ENCODE peak calls at places on chromosomes 11 and 22, in four cellular contexts. R, S, F and V are unnamed samples. For H3K27me3, the result is how much of the 10 kb centered on the place peaks cover.

GRCh38 chr11:19715373-19715772 is 2.7 kb downstream of the NAV2 start:
- DNase-seq in R (peak), S (no peak), F (no peak), V (no peak)

GRCh38 chr11:70146309-70146708 is 56.8 kb upstream of the FADD start:
- DNase-seq in R (no peak), S (no peak), F (no peak), V (no peak)

GRCh38 chr11:121459413-121460041 is 6.8 kb upstream of the SORL1-AS1 start:
- DNase-seq in R (no peak), S (no peak), F (no peak), V (no peak)

GRCh38 chr22:40024201-40025061 is 29.7 kb downstream of the FAM83F start:
- DNase-seq in R (peak), S (peak), F (peak), V (peak)

GRCh38 chr11:19191530-19192169 is 10.1 kb downstream of the CSRP3 start:
- DNase-seq in R (no peak), S (peak), F (no peak), V (no peak)

GRCh38 chr22:42635531-42635930 is 4.9 kb downstream of the ATP5MGL start:
- DNase-seq in R (peak), S (peak), F (no peak), V (no peak)

GRCh38 chr22:36950797-36951590 is 37.6 kb downstream of the CSF2RB start:
- DNase-seq in R (no peak), S (no peak), F (no peak), V (no peak)

GRCh38 chr22:28329582-28330073 is 350.0 kb downstream of the TTC28 start:
- DNase-seq in R (peak), S (no peak), F (no peak), V (no peak)

GRCh38 chr22:25551396-25551795 is 13.1 kb upstream of the GRK3 start:
- DNase-seq in R (no peak), S (no peak), F (no peak), V (no peak)

GRCh38 chr11:63620928-63621539 is 6.8 kb upstream of the PLAAT3 start:
- DNase-seq in R (no peak), S (no peak), F (no peak), V (no peak)

GRCh38 chr22:38075105-38075825 is 8.7 kb downstream of the SLC16A8 start:
- DNase-seq in R (no peak), S (no peak), F (peak), V (no peak)

GRCh38 chr11:578276-579035 is 2.2 kb downstream of the PHRF1 start:
- DNase-seq in R (no peak), S (no peak), F (no peak), V (no peak)

GRCh38 chr11:101509911-101510310 is 73.9 kb downstream of the TRPC6 start:
- DNase-seq in R (no peak), S (no peak), F (no peak), V (no peak)

GRCh38 chr22:29434288-29434687 is 4.1 kb upstream of the RFPL1 start:
- DNase-seq in R (no peak), S (no peak), F (no peak), V (no peak)

GRCh38 chr11:103863497-103863896 is 172.9 kb upstream of the DDI1 start:
- DNase-seq in R (peak), S (no peak), F (no peak), V (no peak)

GRCh38 chr22:41862530-41863266 is 29.8 kb downstream of the SREBF2 start:
- DNase-seq in R (peak), S (no peak), F (peak), V (no peak)

GRCh38 chr22:39456262-39457046 is at the start of gene MGAT3:
- DNase-seq in R (no peak), S (no peak), F (peak), V (no peak)

GRCh38 chr11:8047382-8047781 is 33.6 kb upstream of the TUB start:
- DNase-seq in R (no peak), S (no peak), F (peak), V (no peak)
- H3K27me3 ChIP-seq in R (under half), S (under half), F (under half), V (under half)

GRCh38 chr11:68844376-68844775 is 2.7 kb upstream of the CPT1A start:
- DNase-seq in R (no peak), S (no peak), F (no peak), V (no peak)

GRCh38 chr11:68844801-68845200 is 3.1 kb upstream of the CPT1A start:
- DNase-seq in R (no peak), S (no peak), F (no peak), V (no peak)

GRCh38 chr11:68843052-68843561 is 1.4 kb upstream of the CPT1A start:
- DNase-seq in R (peak), S (no peak), F (peak), V (no peak)

GRCh38 chr11:68842427-68843051 is 823 bp upstream of the CPT1A start:
- DNase-seq in R (no peak), S (peak), F (peak), V (no peak)

GRCh38 chr11:68843703-68844312 is 2.1 kb upstream of the CPT1A start:
- DNase-seq in R (no peak), S (peak), F (peak), V (peak)
- H3K27me3 ChIP-seq in R (under half), S (under half), F (under half), V (under half)

GRCh38 chr11:45301537-45302246 is 15.6 kb upstream of the SYT13 start:
- DNase-seq in R (no peak), S (no peak), F (no peak), V (no peak)

GRCh38 chr11:45304111-45304991 is 18.2 kb upstream of the SYT13 start:
- DNase-seq in R (no peak), S (no peak), F (no peak), V (no peak)

GRCh38 chr11:45304992-45305335 is 18.8 kb upstream of the SYT13 start:
- DNase-seq in R (no peak), S (no peak), F (no peak), V (no peak)

GRCh38 chr11:45303316-45303715 is 17.2 kb upstream of the SYT13 start:
- DNase-seq in R (no peak), S (no peak), F (no peak), V (no peak)

GRCh38 chr11:45305874-45306623 is 19.9 kb upstream of the SYT13 start:
- DNase-seq in R (no peak), S (no peak), F (no peak), V (no peak)
- H3K27me3 ChIP-seq in R (under half), S (under half), F (under half), V (under half)

DNA sequence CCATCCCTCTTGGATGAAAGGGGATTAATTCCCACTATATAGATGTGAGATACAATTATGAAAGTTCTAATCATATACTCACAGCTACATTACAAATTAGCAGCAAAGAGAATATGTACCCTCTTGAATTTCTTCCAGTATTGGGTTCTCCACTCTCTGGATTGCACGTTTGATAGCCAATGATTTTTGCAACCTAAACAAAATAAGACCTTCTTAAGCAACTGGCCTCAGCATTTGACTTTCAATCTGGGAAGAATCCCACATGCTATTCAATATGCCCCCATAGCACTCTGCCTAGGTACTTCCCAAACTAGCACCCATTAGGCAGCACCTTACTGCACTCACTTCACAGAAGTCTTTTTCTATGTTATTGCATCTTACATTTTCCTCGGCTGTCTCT is 55.8 kb downstream of the ETS1 start:
- DNase-seq in R (no peak), S (no peak), F (no peak), V (no peak)
- H3K27me3 ChIP-seq in R (under half), S (under half), F (under half), V (under half)

GRCh38 chr11:99371257-99371656 is 350.5 kb downstream of the CNTN5 start:
- DNase-seq in R (peak), S (no peak), F (no peak), V (no peak)
- H3K27me3 ChIP-seq in R (under half), S (under half), F (under half), V (under half)

GRCh38 chr22:47275479-47276218 is 513.2 kb downstream of the TBC1D22A start:
- DNase-seq in R (no peak), S (no peak), F (no peak), V (no peak)
- H3K27me3 ChIP-seq in R (under half), S (under half), F (under half), V (under half)

GRCh38 chr11:68643576-68643975 is 40.8 kb upstream of the GAL start:
- DNase-seq in R (peak), S (no peak), F (no peak), V (no peak)

GRCh38 chr11:68646832-68647231 is 37.5 kb upstream of the GAL start:
- DNase-seq in R (no peak), S (no peak), F (no peak), V (no peak)

GRCh38 chr11:68641880-68642279 is 42.5 kb upstream of the GAL start:
- DNase-seq in R (no peak), S (no peak), F (no peak), V (no peak)
- H3K27me3 ChIP-seq in R (under half), S (under half), F (under half), V (under half)

GRCh38 chr11:46367244-46367915 is 14.1 kb upstream of the MDK start:
- DNase-seq in R (peak), S (peak), F (peak), V (peak)

GRCh38 chr11:46370253-46370652 is 11.2 kb upstream of the MDK start:
- DNase-seq in R (no peak), S (peak), F (no peak), V (no peak)

GRCh38 chr11:46367916-46368267 is 13.6 kb upstream of the MDK start:
- DNase-seq in R (no peak), S (no peak), F (peak), V (no peak)

GRCh38 chr11:46371994-46372393 is 9.5 kb upstream of the MDK start:
- DNase-seq in R (no peak), S (no peak), F (no peak), V (no peak)

DNA sequence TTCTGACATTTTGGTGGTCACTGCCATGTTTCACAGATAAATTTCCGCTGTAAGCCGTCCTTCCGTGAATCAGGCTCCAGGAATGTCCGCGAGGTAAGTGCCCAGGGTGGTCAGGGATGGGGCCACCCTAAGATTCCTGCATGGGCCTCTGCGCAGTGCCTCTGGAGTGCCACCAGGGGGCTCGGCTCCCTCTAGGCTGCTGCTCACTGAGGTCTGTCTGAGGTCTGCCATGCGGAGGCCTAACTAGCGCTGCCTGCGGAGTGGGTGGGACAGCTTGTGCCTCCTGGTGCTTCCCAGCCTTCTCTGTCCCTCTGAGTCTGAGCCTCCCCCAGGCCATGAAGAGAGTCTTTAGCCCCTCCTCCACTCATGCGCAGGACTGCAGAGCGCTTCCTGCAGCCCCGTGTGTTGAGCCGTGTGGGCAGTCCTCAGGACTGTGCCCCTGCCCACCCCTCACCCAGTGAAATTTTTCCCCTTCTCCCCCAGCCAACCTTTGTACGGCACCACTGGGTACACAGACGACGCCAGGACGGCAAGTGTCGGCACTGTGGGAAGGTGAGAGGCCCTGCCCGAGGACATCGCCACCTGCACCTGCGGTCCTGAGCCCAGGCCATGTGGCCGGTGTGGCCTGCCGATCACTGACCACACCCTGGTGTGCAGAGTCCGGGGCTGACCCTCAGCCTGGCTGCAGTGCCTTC is 11.9 kb upstream of the MDK start:
- DNase-seq in R (peak), S (peak), F (peak), V (no peak)
- H3K27me3 ChIP-seq in R (under half), S (under half), F (under half), V (under half)